ENCODE peak calls at places on chromosomes 3 and 15, in six cellular contexts. W is progenitor cell of endocrine pancreas, J is AG04450, O is glutamatergic neuron, L is GM13976, Q is astrocyte. F is an unnamed sample.

GRCh38 chr3:40924559-40925058 is 274.7 kb upstream of the CTNNB1 start:
- DNase-seq in W (no peak), J (no peak), O (no peak), L (no peak), Q (no peak), F (no peak)

GRCh38 chr3:61910732-61911131 is 349.4 kb downstream of the PTPRG start:
- DNase-seq in W (no peak), J (no peak), O (no peak), L (no peak), Q (no peak), F (no peak)

GRCh38 chr3:42130329-42131070 is 39.3 kb downstream of the TRAK1 start:
- DNase-seq in W (no peak), J (no peak), O (no peak), L (no peak), Q (no peak), F (no peak)

GRCh38 chr15:101324513-101325177 is 29.6 kb upstream of the SNRPA1 start:
- DNase-seq in W (no peak), J (no peak), O (no peak), L (no peak), Q (no peak), F (no peak)

GRCh38 chr3:77303943-77304778 is 264.3 kb downstream of the ROBO2 start:
- DNase-seq in W (no peak), J (no peak), O (peak; percentile 74), L (no peak), Q (no peak), F (no peak)

GRCh38 chr3:15331072-15331605 is 1.2 kb downstream of the SH3BP5 start:
- DNase-seq in W (no peak), J (no peak), O (no peak), L (no peak), Q (no peak), F (no peak)

GRCh38 chr3:10994311-10994710 is 1.8 kb downstream of the SLC6A1 start:
- DNase-seq in W (no peak), J (no peak), O (no peak), L (no peak), Q (no peak), F (no peak)

GRCh38 chr3:107574650-107575049 is 51.9 kb downstream of the BBX start:
- DNase-seq in W (no peak), J (peak; percentile 18), O (no peak), L (peak; percentile 40), Q (peak; percentile 17), F (peak; percentile 20)

GRCh38 chr3:89360155-89360554 is 252.7 kb downstream of the EPHA3 start:
- DNase-seq in W (no peak), J (no peak), O (no peak), L (no peak), Q (peak; percentile 85), F (no peak)

GRCh38 chr3:74360406-74360805 is 254.1 kb downstream of the CNTN3 start:
- DNase-seq in W (no peak), J (no peak), O (no peak), L (no peak), Q (no peak), F (no peak)

DNA sequence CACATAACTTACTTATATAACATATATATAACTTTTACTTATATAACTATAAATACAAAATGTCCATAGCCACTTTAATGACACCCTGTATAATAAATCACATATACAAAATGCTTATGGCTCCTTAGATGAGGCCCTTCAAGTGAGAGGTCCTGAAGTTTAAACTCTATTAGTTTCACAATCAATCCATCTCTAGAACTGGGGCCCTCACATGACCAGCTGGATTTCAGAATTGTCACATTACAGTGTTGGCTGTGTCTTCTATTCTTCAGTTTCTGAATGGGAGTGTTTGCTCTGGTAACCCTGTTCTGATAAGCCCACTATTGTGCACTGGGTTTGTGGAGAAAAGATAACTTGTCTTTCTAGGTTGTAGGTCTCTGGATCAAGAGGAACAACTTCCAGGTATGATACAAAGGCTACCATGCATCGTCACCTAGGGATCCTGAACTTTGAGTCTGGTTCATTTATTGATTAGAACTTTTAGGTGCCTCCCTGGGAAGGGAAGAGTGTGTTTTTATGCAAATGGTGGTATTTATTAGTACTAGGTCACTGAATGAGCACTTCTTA is 107.9 kb downstream of the DNAH12 start:
- DNase-seq in W (no peak), J (no peak), O (no peak), L (no peak), Q (no peak), F (no peak)
- TF ChIP-seq CTCF in W (no peak), J (no peak), O (no peak), L (no peak), Q (no peak), F (no peak)

GRCh38 chr3:34882764-34883163 is 756.6 kb upstream of the ARPP21 start:
- DNase-seq in W (no peak), J (no peak), O (no peak), L (no peak), Q (no peak), F (no peak)
- TF ChIP-seq CTCF in W (peak; percentile 12), J (no peak), O (peak; percentile 53), L (no peak), Q (peak; percentile 42), F (peak; percentile 53)

DNA sequence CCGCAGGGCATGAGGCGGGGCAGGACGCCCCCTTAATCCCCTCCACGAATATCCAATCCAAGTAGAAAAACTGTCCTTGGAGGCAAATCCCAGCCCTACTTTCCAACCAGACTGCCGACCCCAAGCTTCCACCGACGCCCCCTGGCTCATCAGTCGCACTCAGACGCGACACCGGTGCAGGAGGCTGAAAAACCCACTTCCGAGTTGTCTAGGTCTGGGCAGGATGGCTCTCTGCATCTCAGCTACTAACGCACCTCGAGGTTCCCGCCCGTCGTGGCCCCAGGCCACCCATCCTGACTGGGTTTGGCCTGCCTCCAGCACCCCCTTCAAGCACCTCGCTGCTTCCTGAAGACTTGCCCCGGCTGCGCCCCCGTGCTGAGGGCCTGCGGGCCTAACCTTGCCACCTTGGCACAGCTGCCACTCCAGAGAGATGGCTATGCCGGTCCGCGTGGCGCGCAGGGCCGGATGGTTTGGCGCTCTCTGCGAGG is 15.5 kb downstream of the RGMA start:
- DNase-seq in W (no peak), J (no peak), O (no peak), L (no peak), Q (no peak), F (no peak)
- TF ChIP-seq CTCF in W (no peak), J (no peak), O (no peak), L (no peak), Q (no peak), F (no peak)

DNA sequence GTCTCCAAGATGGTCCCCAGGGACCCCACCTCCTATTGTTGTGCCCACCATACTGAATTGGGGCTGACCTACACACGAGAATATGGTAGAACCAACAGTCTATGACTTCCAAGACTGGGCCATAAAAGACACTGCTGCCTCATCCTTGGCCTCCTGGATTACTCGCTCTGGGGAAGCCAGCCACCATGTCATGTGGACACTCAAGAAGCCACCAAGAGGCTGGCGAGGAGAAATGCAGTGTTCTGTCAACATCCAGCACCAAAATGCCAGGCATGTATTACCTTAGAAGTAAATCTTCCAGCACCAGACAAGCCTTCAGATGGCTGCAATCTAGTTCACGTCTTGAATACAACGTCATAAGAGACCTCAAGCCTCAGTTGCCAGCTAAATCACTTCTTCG is 17.1 kb upstream of the TPM1 start:
- DNase-seq in W (no peak), J (no peak), O (no peak), L (no peak), Q (no peak), F (no peak)
- TF ChIP-seq CTCF in W (no peak), J (no peak), O (no peak), L (no peak), Q (no peak), F (no peak)

F was measured in D721Med.